ENCODE peak calls at places on chromosome 20, in four cellular contexts. W is neural progenitor cell, H is PC-3, E is MM.1S. S is an unnamed sample.

GRCh38 chr20:59183751-59184150 is 20.1 kb downstream of the ZNF831 start:
- DNase-seq in W (no peak), H (no peak), E (no peak), S (no peak)

GRCh38 chr20:20461526-20461925 is 93.6 kb downstream of the INSM1 start:
- DNase-seq in W (no peak), H (no peak), E (no peak), S (no peak)

GRCh38 chr20:5727018-5727515 is 23.1 kb upstream of the SHLD1 start:
- DNase-seq in W (no peak), H (no peak), E (no peak), S (no peak)

GRCh38 chr20:53621482-53622246 is 28.0 kb upstream of the ZNF217 start:
- DNase-seq in W (no peak), H (peak; percentile 100), E (peak; percentile 39), S (peak; percentile 91)

GRCh38 chr20:22489614-22490286 is 94.6 kb downstream of the FOXA2 start:
- DNase-seq in W (no peak), H (no peak), E (no peak), S (no peak)

GRCh38 chr20:21257192-21257591 is 45.9 kb upstream of the XRN2 start:
- DNase-seq in W (no peak), H (no peak), E (no peak), S (no peak)

GRCh38 chr20:56032251-56032650 is 26.9 kb upstream of the CBLN4 start:
- DNase-seq in W (no peak), H (no peak), E (no peak), S (no peak)

GRCh38 chr20:53786445-53787267 is 193.0 kb upstream of the ZNF217 start:
- DNase-seq in W (no peak), H (peak; percentile 71), E (no peak), S (peak; percentile 13)

GRCh38 chr20:37941332-37941731 is 38.4 kb downstream of the VSTM2L start:
- DNase-seq in W (peak; percentile 38), H (peak; percentile 10), E (no peak), S (no peak)

GRCh38 chr20:14918281-14918680 is 580.9 kb upstream of the FLRT3 start:
- DNase-seq in W (no peak), H (no peak), E (no peak), S (no peak)

GRCh38 chr20:25274891-25275812 is 27.3 kb downstream of the PYGB start:
- DNase-seq in W (no peak), H (no peak), E (no peak), S (no peak)

GRCh38 chr20:31669876-31670275 is 32.2 kb downstream of the COX4I2 start:
- DNase-seq in W (peak; percentile 36), H (no peak), E (no peak), S (no peak)

GRCh38 chr20:17227199-17227535 is 327 bp downstream of the PCSK2 start:
- DNase-seq in W (no peak), H (no peak), E (no peak), S (peak; percentile 9)

GRCh38 chr20:10863337-10864060 is 189.7 kb upstream of the JAG1 start:
- DNase-seq in W (no peak), H (peak; percentile 95), E (no peak), S (peak; percentile 79)

GRCh38 chr20:41643504-41643938 is 25.3 kb upstream of the CHD6 start:
- DNase-seq in W (peak; percentile 41), H (peak; percentile 51), E (no peak), S (peak; percentile 38)

GRCh38 chr20:58025233-58025632 is 203.2 kb downstream of the ANKRD60 start:
- DNase-seq in W (no peak), H (no peak), E (no peak), S (no peak)
- TF ChIP-seq EZH2phosphoT487 in W (no peak), H (no peak), E (no peak), S (no peak)

GRCh38 chr20:47362361-47363219 is 6.1 kb upstream of the ZMYND8 start:
- DNase-seq in W (no peak), H (no peak), E (no peak), S (no peak)
- H3K4me2 ChIP-seq in W (peak overlapping the region; percentile 31), H (no peak overlapping the region), E (no peak overlapping the region), S (no peak overlapping the region)

GRCh38 chr20:46400253-46400652 is 6.2 kb downstream of the ELMO2 start:
- DNase-seq in W (no peak), H (no peak), E (no peak), S (peak; percentile 86)
- TF ChIP-seq EZH2phosphoT487 in W (no peak), H (no peak), E (no peak), S (no peak)

DNA sequence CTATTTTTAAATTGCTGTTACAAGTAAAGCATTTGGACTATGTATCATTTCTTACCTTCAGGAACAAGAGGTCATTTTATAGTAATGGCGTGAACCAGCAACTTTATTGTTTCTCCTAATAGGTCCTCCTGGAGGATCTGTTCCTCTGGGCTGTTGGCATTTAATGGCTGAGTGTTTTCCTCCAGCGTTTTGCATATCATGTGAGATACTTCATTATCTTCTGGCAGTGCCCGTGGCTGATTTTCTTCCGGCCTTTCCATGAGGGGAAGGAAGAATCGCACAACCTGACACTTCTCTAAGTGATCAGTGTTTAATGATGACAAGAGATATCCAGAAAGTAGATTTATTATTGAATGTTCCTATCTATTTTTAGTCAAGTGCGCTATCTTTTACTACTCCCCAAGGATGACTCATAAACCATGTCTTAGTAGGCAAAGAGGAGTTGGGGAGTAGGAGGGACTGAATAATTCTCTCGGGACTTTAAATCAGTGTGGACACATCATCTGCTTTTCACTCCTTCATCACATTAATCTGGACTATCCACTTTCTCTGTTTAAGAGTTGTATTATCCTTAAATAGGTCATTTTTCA is 149.6 kb downstream of the PLCB4 start:
- DNase-seq in W (no peak), H (no peak), E (no peak), S (peak; percentile 66)
- H3K4me2 ChIP-seq in W (no peak overlapping the region), H (no peak overlapping the region), E (no peak overlapping the region), S (no peak overlapping the region)

DNA sequence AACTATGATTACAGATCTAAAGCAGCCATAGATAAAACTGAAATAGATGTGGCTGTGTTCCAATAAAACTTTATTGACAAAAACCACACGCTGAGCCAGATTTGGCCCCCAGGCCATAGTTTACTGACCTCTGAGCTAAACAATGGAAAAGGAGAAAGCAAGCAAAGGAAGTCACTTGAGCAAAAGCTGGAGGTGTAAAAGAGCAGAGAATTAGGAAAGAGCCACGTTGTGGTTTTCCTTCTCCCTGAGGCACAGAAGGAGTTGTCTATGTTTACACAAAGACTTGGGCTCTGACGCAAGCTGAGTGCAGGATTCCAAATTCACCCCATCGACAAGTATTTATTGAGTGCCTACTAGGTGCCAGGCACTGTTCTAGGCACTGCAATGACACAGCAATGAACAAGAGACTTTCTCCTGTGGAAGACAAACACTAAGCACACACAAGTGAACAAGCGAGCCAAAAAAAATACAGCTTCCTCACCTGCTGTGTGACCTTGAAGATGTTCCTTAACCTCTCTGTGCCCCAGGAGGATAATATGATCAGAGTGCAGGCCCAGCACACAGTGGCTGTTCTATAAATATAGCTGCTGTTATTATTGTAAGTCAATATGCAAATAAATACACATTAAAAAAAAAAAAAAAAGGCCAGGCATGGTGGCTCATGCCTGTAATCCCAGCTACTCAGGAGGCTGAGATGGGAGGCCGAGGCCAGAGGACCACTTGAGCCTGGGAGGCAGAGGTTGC is 75.4 kb upstream of the PTPN1 start:
- DNase-seq in W (no peak), H (peak; percentile 91), E (no peak), S (peak; percentile 74)
- TF ChIP-seq EZH2phosphoT487 in W (no peak), H (no peak), E (no peak), S (no peak)